ENCODE peak calls at places on chromosomes 16 and 17, in seven cellular contexts. W is heart right ventricle, Y is lower leg skin, X is astrocyte of the cerebellum, P is left ventricle myocardium inferior, Z is body of pancreas, S is uterus. A is an unnamed sample.

GRCh38 chr17:77863814-77864161 is 94.7 kb upstream of the TNRC6C start:
- DNase-seq in Z (no peak), P (peak; percentile 72), Y (no peak), X (no peak), W (peak; percentile 69), S (peak; percentile 38), A (no peak)

GRCh38 chr16:19528666-19529065 is 4.9 kb downstream of the CCP110 start:
- DNase-seq in Y (no peak), P (no peak), X (no peak), W (no peak), S (no peak), Z (no peak), A (no peak)

GRCh38 chr17:49910094-49910857 is 58.7 kb upstream of the DLX4 start:
- DNase-seq in Y (no peak), X (no peak), W (no peak), Z (peak; percentile 16), P (no peak), S (no peak), A (no peak)

GRCh38 chr17:3799181-3799627 is 1.8 kb downstream of the ITGAE start:
- DNase-seq in X (no peak), W (no peak), P (no peak), Y (no peak), S (no peak), Z (no peak), A (no peak)

GRCh38 chr16:88347656-88348376 is 34.9 kb upstream of the ZNF469 start:
- DNase-seq in Y (no peak), P (peak; percentile 6), S (no peak), X (no peak), Z (no peak), W (no peak), A (no peak)

GRCh38 chr17:7997186-7997585 is 5.2 kb upstream of the GUCY2D start:
- DNase-seq in S (no peak), W (peak; percentile 25), Z (peak; percentile 62), X (no peak), P (peak; percentile 33), Y (peak; percentile 53), A (no peak)

GRCh38 chr16:57385083-57385482 is 12.8 kb downstream of the CX3CL1 start:
- DNase-seq in S (no peak), W (no peak), Y (no peak), X (no peak), P (no peak), Z (no peak), A (no peak)

GRCh38 chr17:57519800-57520199 is 225.3 kb downstream of the CCDC182 start:
- DNase-seq in S (no peak), P (no peak), Z (no peak), Y (no peak), W (no peak), X (no peak), A (no peak)

GRCh38 chr17:8004899-8005298 is 2.5 kb downstream of the GUCY2D start:
- DNase-seq in S (no peak), P (no peak), X (no peak), Z (no peak), Y (peak; percentile 50), W (no peak), A (peak; percentile 31)

GRCh38 chr16:72042157-72042660 is 12.1 kb upstream of the HP start:
- DNase-seq in Z (peak; percentile 83), Y (no peak), W (no peak), X (peak; percentile 13), S (no peak), P (no peak), A (no peak)

GRCh38 chr17:82108999-82109480 is 11.0 kb upstream of the FASN start:
- DNase-seq in X (no peak), S (no peak), Z (no peak), W (no peak), P (no peak), Y (no peak), A (no peak)

GRCh38 chr17:55433629-55434422 is 12.2 kb upstream of the MMD start:
- DNase-seq in S (no peak), Z (peak; percentile 48), P (no peak), X (peak; percentile 62), W (no peak), Y (no peak), A (peak; percentile 83)

GRCh38 chr17:62869885-62870580 is 61.9 kb upstream of the MARCHF10 start:
- DNase-seq in P (no peak), Z (no peak), X (peak; percentile 28), Y (no peak), S (no peak), W (no peak), A (no peak)

GRCh38 chr17:77316191-77316641 is 175.4 kb downstream of the SEC14L1 start:
- DNase-seq in Z (no peak), P (no peak), X (peak; percentile 75), Y (peak; percentile 92), S (peak; percentile 75), W (no peak), A (no peak)

GRCh38 chr16:12868788-12869187 is 32.6 kb upstream of the SHISA9 start:
- DNase-seq in Z (no peak), Y (no peak), X (no peak), W (no peak), S (no peak), P (no peak), A (no peak)

GRCh38 chr16:15880434-15880833 is 8.0 kb downstream of the CEP20 start:
- DNase-seq in S (no peak), Z (no peak), W (no peak), Y (no peak), P (no peak), X (no peak), A (no peak)

GRCh38 chr17:81697261-81698044 is 5.7 kb upstream of the MRPL12 start:
- DNase-seq in Y (no peak), P (no peak), S (no peak), Z (no peak), X (no peak), W (no peak), A (no peak)

GRCh38 chr16:21167360-21167759 is 8.9 kb downstream of the LDAF1 start:
- DNase-seq in S (no peak), Z (no peak), Y (no peak), P (no peak), W (no peak), X (peak; percentile 90), A (peak; percentile 89)

GRCh38 chr17:74527081-74527480 is 4.2 kb downstream of the CD300LB start:
- DNase-seq in S (no peak), P (no peak), Z (no peak), X (no peak), W (no peak), Y (no peak), A (no peak)

GRCh38 chr16:86217891-86218270 is 292.4 kb upstream of the FOXF1 start:
- DNase-seq in X (no peak), Z (peak; percentile 84), W (no peak), S (no peak), Y (peak; percentile 72), P (no peak), A (no peak)

GRCh38 chr16:55184619-55185018 is 139.4 kb upstream of the IRX6 start:
- DNase-seq in Z (no peak), S (no peak), W (no peak), Y (no peak), X (no peak), P (no peak), A (no peak)

GRCh38 chr16:2895813-2896212 is 12.8 kb downstream of the FLYWCH2 start:
- DNase-seq in S (no peak), P (no peak), X (no peak), W (no peak), Z (no peak), Y (no peak), A (no peak)

GRCh38 chr17:21010705-21011596 is 31.9 kb downstream of the USP22 start:
- DNase-seq in X (no peak), W (no peak), Y (no peak), Z (no peak), P (no peak), S (no peak), A (no peak)

GRCh38 chr16:56268799-56269198 is 77.5 kb downstream of the GNAO1 start:
- DNase-seq in X (no peak), P (no peak), S (no peak), W (no peak), Z (no peak), Y (peak; percentile 43), A (no peak)

GRCh38 chr16:86531193-86531550 is 20.8 kb downstream of the FOXF1 start:
- DNase-seq in P (peak; percentile 67), Y (no peak), Z (peak; percentile 30), X (no peak), S (peak; percentile 62), W (peak; percentile 69), A (no peak)

GRCh38 chr16:83176802-83177201 is 550.0 kb downstream of the CDH13 start:
- DNase-seq in P (no peak), Z (no peak), Y (no peak), X (no peak), W (no peak), S (no peak), A (no peak)
- H3K4me3 ChIP-seq in P (no peak overlapping the region), Z (no peak overlapping the region), Y (no peak overlapping the region), X (no peak overlapping the region), W (no peak overlapping the region), S (no peak overlapping the region), A (no peak overlapping the region)

GRCh38 chr17:28912281-28912937 is 9.5 kb upstream of the DHRS13 start:
- DNase-seq in X (no peak), S (no peak), P (no peak), Z (no peak), W (no peak), Y (no peak), A (no peak)
- TF ChIP-seq CTCF in X (peak; percentile 19), S (no peak), P (no peak), Z (peak; percentile 22), W (no peak), Y (no peak), A (peak; percentile 35)

DNA sequence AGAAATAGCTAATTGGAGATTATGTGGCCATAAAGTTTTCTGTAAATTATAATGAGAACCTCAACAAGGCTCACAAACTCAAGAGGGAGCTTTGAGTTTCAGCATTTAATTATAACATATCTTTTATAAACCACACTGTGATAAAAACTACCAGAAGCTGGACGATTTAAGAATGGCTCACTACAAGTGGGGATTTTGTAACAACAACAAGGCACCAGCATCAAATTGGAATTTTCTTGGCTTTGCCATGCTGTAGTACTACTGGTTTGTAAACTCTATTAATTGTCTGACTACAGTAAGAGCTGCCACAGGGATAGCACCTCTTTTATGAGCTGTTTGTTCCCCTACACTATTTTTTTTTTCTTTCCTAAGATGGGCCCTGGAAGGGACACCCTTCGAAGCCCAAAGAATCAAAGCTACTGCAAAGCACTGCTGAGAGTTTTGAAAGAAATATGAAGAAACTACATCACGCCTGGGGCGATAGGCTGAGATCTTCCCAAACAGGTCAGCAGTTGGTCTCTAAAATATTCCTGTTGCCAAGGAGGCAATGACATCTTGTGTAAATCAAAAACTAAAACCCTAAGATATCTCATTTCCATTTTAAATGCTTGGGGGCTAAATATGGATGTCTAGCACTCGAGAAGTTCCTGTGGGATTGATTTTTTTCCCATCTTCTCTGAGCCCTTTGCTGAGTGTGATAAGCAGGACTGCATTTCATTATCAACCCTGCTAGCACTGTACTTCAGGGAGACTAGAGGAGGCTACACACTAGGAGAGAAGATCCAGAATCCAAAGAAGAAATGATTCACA is 40.9 kb downstream of the SKAP1 start:
- DNase-seq in P (no peak), W (no peak), Z (no peak), Y (no peak), X (no peak), S (no peak), A (no peak)
- H3K4me3 ChIP-seq in P (no peak overlapping the region), W (no peak overlapping the region), Z (no peak overlapping the region), Y (no peak overlapping the region), X (no peak overlapping the region), S (no peak overlapping the region), A (no peak overlapping the region)

DNA sequence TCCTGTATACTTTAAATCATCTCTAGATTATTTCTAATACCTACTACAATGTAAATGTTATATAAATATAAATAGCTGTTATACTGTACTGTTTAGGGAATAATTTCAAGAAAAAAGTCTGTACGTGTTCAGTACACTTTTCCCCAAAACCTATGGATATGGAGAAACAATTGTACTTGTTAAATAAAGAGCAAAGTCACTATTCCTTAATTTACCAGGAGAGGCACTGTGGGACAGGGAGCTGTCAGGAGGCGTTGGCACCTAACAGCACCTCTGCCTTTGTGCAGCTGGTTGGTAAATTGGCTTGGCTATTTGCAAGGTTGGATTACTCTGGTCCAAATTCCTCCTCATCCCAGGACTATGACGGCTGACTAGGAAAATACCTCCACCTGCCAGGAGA is 28.0 kb downstream of the CRHR1 start:
- DNase-seq in W (no peak), Z (no peak), Y (no peak), S (no peak), X (no peak), P (no peak), A (no peak)
- TF ChIP-seq CTCF in W (no peak), Z (no peak), Y (no peak), S (no peak), X (no peak), P (peak; percentile 48), A (peak; percentile 22)